ENCODE peak calls at places on chromosome 13, in nine cellular contexts. One of them, this sample, is unnamed.

GRCh38 chr13:110554946-110555345 is 6.6 kb downstream of the RAB20 start:
- DNase-seq in fibroblast of lung: no peak
- DNase-seq in cardiac muscle cell: no peak
- DNase-seq in hippocampal formation: no peak
- DNase-seq in NCI-H1092 treated with DMSO at 0.1 percent for 48 hours: no peak
- DNase-seq in iris pigment epithelial cell: no peak
- DNase-seq in MCF 10A: no peak
- DNase-seq in nephron progenitor cell: no peak
- DNase-seq in activated effector memory CD4-positive, alpha-beta T cell treated with anti-CD3 and anti-CD28 coated beads, Interleukin-2, amount 50 U/mL, for 16 hours: no peak
- DNase-seq in this sample: no peak

GRCh38 chr13:29901714-29902631 is 51.6 kb upstream of the UBL3 start:
- DNase-seq in fibroblast of lung: peak; percentile 98
- DNase-seq in cardiac muscle cell: no peak
- DNase-seq in hippocampal formation: no peak
- DNase-seq in NCI-H1092 treated with DMSO at 0.1 percent for 48 hours: no peak
- DNase-seq in iris pigment epithelial cell: peak; percentile 98
- DNase-seq in MCF 10A: peak; percentile 94
- DNase-seq in nephron progenitor cell: no peak
- DNase-seq in activated effector memory CD4-positive, alpha-beta T cell treated with anti-CD3 and anti-CD28 coated beads, Interleukin-2, amount 50 U/mL, for 16 hours: peak; percentile 70
- DNase-seq in this sample: peak; percentile 96

GRCh38 chr13:51707468-51707867 is 96.5 kb downstream of the DHRS12 start:
- DNase-seq in fibroblast of lung: no peak
- DNase-seq in cardiac muscle cell: no peak
- DNase-seq in hippocampal formation: no peak
- DNase-seq in NCI-H1092 treated with DMSO at 0.1 percent for 48 hours: no peak
- DNase-seq in iris pigment epithelial cell: no peak
- DNase-seq in MCF 10A: no peak
- DNase-seq in nephron progenitor cell: no peak
- DNase-seq in activated effector memory CD4-positive, alpha-beta T cell treated with anti-CD3 and anti-CD28 coated beads, Interleukin-2, amount 50 U/mL, for 16 hours: no peak
- DNase-seq in this sample: no peak

GRCh38 chr13:111324736-111325135 is 4.3 kb downstream of the TEX29 start:
- DNase-seq in fibroblast of lung: no peak
- DNase-seq in cardiac muscle cell: no peak
- DNase-seq in hippocampal formation: no peak
- DNase-seq in NCI-H1092 treated with DMSO at 0.1 percent for 48 hours: no peak
- DNase-seq in iris pigment epithelial cell: no peak
- DNase-seq in MCF 10A: no peak
- DNase-seq in nephron progenitor cell: no peak
- DNase-seq in activated effector memory CD4-positive, alpha-beta T cell treated with anti-CD3 and anti-CD28 coated beads, Interleukin-2, amount 50 U/mL, for 16 hours: no peak
- DNase-seq in this sample: no peak

GRCh38 chr13:71602327-71602726 is 264.7 kb downstream of the DACH1 start:
- DNase-seq in fibroblast of lung: no peak
- DNase-seq in cardiac muscle cell: no peak
- DNase-seq in hippocampal formation: no peak
- DNase-seq in NCI-H1092 treated with DMSO at 0.1 percent for 48 hours: peak; percentile 80
- DNase-seq in iris pigment epithelial cell: no peak
- DNase-seq in MCF 10A: no peak
- DNase-seq in nephron progenitor cell: no peak
- DNase-seq in activated effector memory CD4-positive, alpha-beta T cell treated with anti-CD3 and anti-CD28 coated beads, Interleukin-2, amount 50 U/mL, for 16 hours: no peak
- DNase-seq in this sample: no peak

GRCh38 chr13:76723551-76724232 is 162.5 kb downstream of the KCTD12 start:
- DNase-seq in fibroblast of lung: peak; percentile 89
- DNase-seq in cardiac muscle cell: no peak
- DNase-seq in hippocampal formation: no peak
- DNase-seq in NCI-H1092 treated with DMSO at 0.1 percent for 48 hours: no peak
- DNase-seq in iris pigment epithelial cell: peak; percentile 93
- DNase-seq in MCF 10A: peak; percentile 48
- DNase-seq in nephron progenitor cell: no peak
- DNase-seq in activated effector memory CD4-positive, alpha-beta T cell treated with anti-CD3 and anti-CD28 coated beads, Interleukin-2, amount 50 U/mL, for 16 hours: no peak
- DNase-seq in this sample: peak; percentile 84

GRCh38 chr13:20706661-20707060 is 3.2 kb downstream of the IL17D start:
- DNase-seq in fibroblast of lung: no peak
- DNase-seq in cardiac muscle cell: no peak
- DNase-seq in hippocampal formation: no peak
- DNase-seq in NCI-H1092 treated with DMSO at 0.1 percent for 48 hours: no peak
- DNase-seq in iris pigment epithelial cell: no peak
- DNase-seq in MCF 10A: no peak
- DNase-seq in nephron progenitor cell: no peak
- DNase-seq in activated effector memory CD4-positive, alpha-beta T cell treated with anti-CD3 and anti-CD28 coated beads, Interleukin-2, amount 50 U/mL, for 16 hours: no peak
- DNase-seq in this sample: no peak

GRCh38 chr13:23440821-23441608 is 7.5 kb upstream of the SACS start:
- DNase-seq in fibroblast of lung: no peak
- DNase-seq in cardiac muscle cell: no peak
- DNase-seq in hippocampal formation: no peak
- DNase-seq in NCI-H1092 treated with DMSO at 0.1 percent for 48 hours: no peak
- DNase-seq in iris pigment epithelial cell: no peak
- DNase-seq in MCF 10A: no peak
- DNase-seq in nephron progenitor cell: no peak
- DNase-seq in activated effector memory CD4-positive, alpha-beta T cell treated with anti-CD3 and anti-CD28 coated beads, Interleukin-2, amount 50 U/mL, for 16 hours: no peak
- DNase-seq in this sample: no peak

GRCh38 chr13:94722596-94722995 is 10.3 kb upstream of the SOX21 start:
- DNase-seq in fibroblast of lung: peak; percentile 16
- DNase-seq in cardiac muscle cell: no peak
- DNase-seq in hippocampal formation: no peak
- DNase-seq in NCI-H1092 treated with DMSO at 0.1 percent for 48 hours: no peak
- DNase-seq in iris pigment epithelial cell: no peak
- DNase-seq in MCF 10A: no peak
- DNase-seq in nephron progenitor cell: no peak
- DNase-seq in activated effector memory CD4-positive, alpha-beta T cell treated with anti-CD3 and anti-CD28 coated beads, Interleukin-2, amount 50 U/mL, for 16 hours: no peak
- DNase-seq in this sample: no peak

GRCh38 chr13:98293103-98293502 is 116.0 kb upstream of the RNF113B start:
- DNase-seq in fibroblast of lung: no peak
- DNase-seq in cardiac muscle cell: no peak
- DNase-seq in hippocampal formation: no peak
- DNase-seq in NCI-H1092 treated with DMSO at 0.1 percent for 48 hours: peak; percentile 35
- DNase-seq in iris pigment epithelial cell: no peak
- DNase-seq in MCF 10A: no peak
- DNase-seq in nephron progenitor cell: no peak
- DNase-seq in activated effector memory CD4-positive, alpha-beta T cell treated with anti-CD3 and anti-CD28 coated beads, Interleukin-2, amount 50 U/mL, for 16 hours: no peak
- DNase-seq in this sample: no peak

GRCh38 chr13:113666324-113666660 is 727 bp upstream of the GRK1 start:
- DNase-seq in fibroblast of lung: no peak
- DNase-seq in cardiac muscle cell: no peak
- DNase-seq in hippocampal formation: no peak
- DNase-seq in NCI-H1092 treated with DMSO at 0.1 percent for 48 hours: no peak
- DNase-seq in iris pigment epithelial cell: no peak
- DNase-seq in MCF 10A: no peak
- DNase-seq in nephron progenitor cell: no peak
- DNase-seq in activated effector memory CD4-positive, alpha-beta T cell treated with anti-CD3 and anti-CD28 coated beads, Interleukin-2, amount 50 U/mL, for 16 hours: peak; percentile 47
- DNase-seq in this sample: no peak

GRCh38 chr13:56501750-56502149 is 639.0 kb upstream of the PRR20A start:
- DNase-seq in fibroblast of lung: no peak
- DNase-seq in cardiac muscle cell: no peak
- DNase-seq in hippocampal formation: no peak
- DNase-seq in NCI-H1092 treated with DMSO at 0.1 percent for 48 hours: no peak
- DNase-seq in iris pigment epithelial cell: no peak
- DNase-seq in MCF 10A: no peak
- DNase-seq in nephron progenitor cell: no peak
- DNase-seq in activated effector memory CD4-positive, alpha-beta T cell treated with anti-CD3 and anti-CD28 coated beads, Interleukin-2, amount 50 U/mL, for 16 hours: no peak
- DNase-seq in this sample: no peak

GRCh38 chr13:76783798-76784197 is 102.4 kb downstream of the KCTD12 start:
- DNase-seq in fibroblast of lung: no peak
- DNase-seq in cardiac muscle cell: no peak
- DNase-seq in hippocampal formation: no peak
- DNase-seq in NCI-H1092 treated with DMSO at 0.1 percent for 48 hours: no peak
- DNase-seq in iris pigment epithelial cell: no peak
- DNase-seq in MCF 10A: peak; percentile 64
- DNase-seq in nephron progenitor cell: no peak
- DNase-seq in activated effector memory CD4-positive, alpha-beta T cell treated with anti-CD3 and anti-CD28 coated beads, Interleukin-2, amount 50 U/mL, for 16 hours: no peak
- DNase-seq in this sample: no peak

GRCh38 chr13:75687145-75687763 is 51.1 kb downstream of the LMO7 start:
- DNase-seq in fibroblast of lung: peak; percentile 43
- DNase-seq in cardiac muscle cell: peak; percentile 49
- DNase-seq in hippocampal formation: peak; percentile 2
- DNase-seq in NCI-H1092 treated with DMSO at 0.1 percent for 48 hours: no peak
- DNase-seq in iris pigment epithelial cell: peak; percentile 69
- DNase-seq in MCF 10A: peak; percentile 59
- DNase-seq in nephron progenitor cell: no peak
- DNase-seq in activated effector memory CD4-positive, alpha-beta T cell treated with anti-CD3 and anti-CD28 coated beads, Interleukin-2, amount 50 U/mL, for 16 hours: no peak
- DNase-seq in this sample: peak; percentile 72

GRCh38 chr13:32811297-32811800 is 204.9 kb upstream of the KL start:
- DNase-seq in fibroblast of lung: no peak
- DNase-seq in cardiac muscle cell: no peak
- DNase-seq in hippocampal formation: no peak
- DNase-seq in NCI-H1092 treated with DMSO at 0.1 percent for 48 hours: no peak
- DNase-seq in iris pigment epithelial cell: no peak
- DNase-seq in MCF 10A: no peak
- DNase-seq in nephron progenitor cell: peak; percentile 26
- DNase-seq in activated effector memory CD4-positive, alpha-beta T cell treated with anti-CD3 and anti-CD28 coated beads, Interleukin-2, amount 50 U/mL, for 16 hours: no peak
- DNase-seq in this sample: no peak

This sample was measured in cardiac fibroblast.